ENCODE peak calls at places on chromosomes 5 and 9, in five cellular contexts. One of them, this sample, is unnamed.

GRCh38 chr9:124551472-124552339 is 44.5 kb upstream of the NR5A1 start:
- DNase-seq in activated CD8-positive, alpha-beta memory T cell treated with anti-CD3 and anti-CD28 coated beads for 1 hour: no peak
- DNase-seq in HT1080: peak
- DNase-seq in stimulated activated CD4-positive, alpha-beta T cell treated with anti-CD3 and anti-CD28 coated beads, Interleukin-12 subunit alpha, Interleukin-12 subunit beta, amount 100 ng/mL, for 4 hours: no peak
- DNase-seq in GM18507: peak
- DNase-seq in this sample: peak

GRCh38 chr5:37799865-37800421 is 39.9 kb downstream of the GDNF start:
- DNase-seq in GM18507: no peak
- DNase-seq in stimulated activated CD4-positive, alpha-beta T cell treated with anti-CD3 and anti-CD28 coated beads, Interleukin-12 subunit alpha, Interleukin-12 subunit beta, amount 100 ng/mL, for 4 hours: no peak
- DNase-seq in HT1080: no peak
- DNase-seq in activated CD8-positive, alpha-beta memory T cell treated with anti-CD3 and anti-CD28 coated beads for 1 hour: no peak
- DNase-seq in this sample: no peak

GRCh38 chr9:120603601-120604000 is 23.6 kb upstream of the CDK5RAP2 start:
- DNase-seq in HT1080: no peak
- DNase-seq in GM18507: no peak
- DNase-seq in stimulated activated CD4-positive, alpha-beta T cell treated with anti-CD3 and anti-CD28 coated beads, Interleukin-12 subunit alpha, Interleukin-12 subunit beta, amount 100 ng/mL, for 4 hours: no peak
- DNase-seq in activated CD8-positive, alpha-beta memory T cell treated with anti-CD3 and anti-CD28 coated beads for 1 hour: no peak
- DNase-seq in this sample: no peak

GRCh38 chr9:89810434-89810833 is 205.6 kb downstream of the GADD45G start:
- DNase-seq in HT1080: no peak
- DNase-seq in stimulated activated CD4-positive, alpha-beta T cell treated with anti-CD3 and anti-CD28 coated beads, Interleukin-12 subunit alpha, Interleukin-12 subunit beta, amount 100 ng/mL, for 4 hours: no peak
- DNase-seq in activated CD8-positive, alpha-beta memory T cell treated with anti-CD3 and anti-CD28 coated beads for 1 hour: no peak
- DNase-seq in GM18507: no peak
- DNase-seq in this sample: no peak

GRCh38 chr5:146630467-146630866 is 114.5 kb upstream of the GPR151 start:
- DNase-seq in HT1080: no peak
- DNase-seq in GM18507: no peak
- DNase-seq in activated CD8-positive, alpha-beta memory T cell treated with anti-CD3 and anti-CD28 coated beads for 1 hour: no peak
- DNase-seq in stimulated activated CD4-positive, alpha-beta T cell treated with anti-CD3 and anti-CD28 coated beads, Interleukin-12 subunit alpha, Interleukin-12 subunit beta, amount 100 ng/mL, for 4 hours: no peak
- DNase-seq in this sample: no peak

GRCh38 chr5:170627271-170627670 is 123.5 kb downstream of the KCNIP1 start:
- DNase-seq in activated CD8-positive, alpha-beta memory T cell treated with anti-CD3 and anti-CD28 coated beads for 1 hour: no peak
- DNase-seq in stimulated activated CD4-positive, alpha-beta T cell treated with anti-CD3 and anti-CD28 coated beads, Interleukin-12 subunit alpha, Interleukin-12 subunit beta, amount 100 ng/mL, for 4 hours: no peak
- DNase-seq in GM18507: no peak
- DNase-seq in HT1080: no peak
- DNase-seq in this sample: no peak

GRCh38 chr9:97405551-97405950 is 6.3 kb upstream of the TDRD7 start:
- DNase-seq in HT1080: no peak
- DNase-seq in GM18507: no peak
- DNase-seq in stimulated activated CD4-positive, alpha-beta T cell treated with anti-CD3 and anti-CD28 coated beads, Interleukin-12 subunit alpha, Interleukin-12 subunit beta, amount 100 ng/mL, for 4 hours: no peak
- DNase-seq in activated CD8-positive, alpha-beta memory T cell treated with anti-CD3 and anti-CD28 coated beads for 1 hour: no peak
- DNase-seq in this sample: no peak

GRCh38 chr5:35890021-35890740 is 33.5 kb downstream of the IL7R start:
- DNase-seq in HT1080: no peak
- DNase-seq in GM18507: no peak
- DNase-seq in stimulated activated CD4-positive, alpha-beta T cell treated with anti-CD3 and anti-CD28 coated beads, Interleukin-12 subunit alpha, Interleukin-12 subunit beta, amount 100 ng/mL, for 4 hours: no peak
- DNase-seq in activated CD8-positive, alpha-beta memory T cell treated with anti-CD3 and anti-CD28 coated beads for 1 hour: no peak
- DNase-seq in this sample: no peak

GRCh38 chr5:32710859-32711692 is at the start of gene NPR3:
- DNase-seq in stimulated activated CD4-positive, alpha-beta T cell treated with anti-CD3 and anti-CD28 coated beads, Interleukin-12 subunit alpha, Interleukin-12 subunit beta, amount 100 ng/mL, for 4 hours: no peak
- DNase-seq in HT1080: peak
- DNase-seq in activated CD8-positive, alpha-beta memory T cell treated with anti-CD3 and anti-CD28 coated beads for 1 hour: no peak
- DNase-seq in GM18507: no peak
- DNase-seq in this sample: no peak

GRCh38 chr9:123048748-123049147 is 15.3 kb downstream of the GPR21 start:
- DNase-seq in GM18507: no peak
- DNase-seq in HT1080: no peak
- DNase-seq in activated CD8-positive, alpha-beta memory T cell treated with anti-CD3 and anti-CD28 coated beads for 1 hour: no peak
- DNase-seq in stimulated activated CD4-positive, alpha-beta T cell treated with anti-CD3 and anti-CD28 coated beads, Interleukin-12 subunit alpha, Interleukin-12 subunit beta, amount 100 ng/mL, for 4 hours: no peak
- DNase-seq in this sample: no peak

GRCh38 chr9:9142001-9142400 is 1342.4 kb upstream of the DMAC1 start:
- DNase-seq in stimulated activated CD4-positive, alpha-beta T cell treated with anti-CD3 and anti-CD28 coated beads, Interleukin-12 subunit alpha, Interleukin-12 subunit beta, amount 100 ng/mL, for 4 hours: no peak
- DNase-seq in activated CD8-positive, alpha-beta memory T cell treated with anti-CD3 and anti-CD28 coated beads for 1 hour: no peak
- DNase-seq in GM18507: no peak
- DNase-seq in HT1080: no peak
- DNase-seq in this sample: no peak

GRCh38 chr5:151904921-151905320 is 19.7 kb downstream of the GLRA1 start:
- DNase-seq in GM18507: no peak
- DNase-seq in stimulated activated CD4-positive, alpha-beta T cell treated with anti-CD3 and anti-CD28 coated beads, Interleukin-12 subunit alpha, Interleukin-12 subunit beta, amount 100 ng/mL, for 4 hours: no peak
- DNase-seq in activated CD8-positive, alpha-beta memory T cell treated with anti-CD3 and anti-CD28 coated beads for 1 hour: no peak
- DNase-seq in HT1080: no peak
- DNase-seq in this sample: no peak

GRCh38 chr5:31944683-31945445 is 229.3 kb downstream of the GOLPH3 start:
- DNase-seq in activated CD8-positive, alpha-beta memory T cell treated with anti-CD3 and anti-CD28 coated beads for 1 hour: no peak
- DNase-seq in stimulated activated CD4-positive, alpha-beta T cell treated with anti-CD3 and anti-CD28 coated beads, Interleukin-12 subunit alpha, Interleukin-12 subunit beta, amount 100 ng/mL, for 4 hours: no peak
- DNase-seq in HT1080: no peak
- DNase-seq in GM18507: no peak
- DNase-seq in this sample: no peak

GRCh38 chr5:88214655-88215054 is 54.0 kb downstream of the TMEM161B start:
- DNase-seq in stimulated activated CD4-positive, alpha-beta T cell treated with anti-CD3 and anti-CD28 coated beads, Interleukin-12 subunit alpha, Interleukin-12 subunit beta, amount 100 ng/mL, for 4 hours: no peak
- DNase-seq in GM18507: no peak
- DNase-seq in HT1080: no peak
- DNase-seq in activated CD8-positive, alpha-beta memory T cell treated with anti-CD3 and anti-CD28 coated beads for 1 hour: no peak
- DNase-seq in this sample: no peak

GRCh38 chr5:2750758-2751464 is 566 bp downstream of the IRX2 start:
- DNase-seq in stimulated activated CD4-positive, alpha-beta T cell treated with anti-CD3 and anti-CD28 coated beads, Interleukin-12 subunit alpha, Interleukin-12 subunit beta, amount 100 ng/mL, for 4 hours: no peak
- DNase-seq in GM18507: no peak
- DNase-seq in activated CD8-positive, alpha-beta memory T cell treated with anti-CD3 and anti-CD28 coated beads for 1 hour: no peak
- DNase-seq in HT1080: no peak
- DNase-seq in this sample: no peak

GRCh38 chr5:79255786-79256557 is 20.0 kb downstream of the JMY start:
- DNase-seq in stimulated activated CD4-positive, alpha-beta T cell treated with anti-CD3 and anti-CD28 coated beads, Interleukin-12 subunit alpha, Interleukin-12 subunit beta, amount 100 ng/mL, for 4 hours: no peak
- DNase-seq in GM18507: no peak
- DNase-seq in HT1080: peak
- DNase-seq in activated CD8-positive, alpha-beta memory T cell treated with anti-CD3 and anti-CD28 coated beads for 1 hour: no peak
- DNase-seq in this sample: peak

GRCh38 chr9:36739538-36740116 is 166.9 kb downstream of the MELK start:
- DNase-seq in stimulated activated CD4-positive, alpha-beta T cell treated with anti-CD3 and anti-CD28 coated beads, Interleukin-12 subunit alpha, Interleukin-12 subunit beta, amount 100 ng/mL, for 4 hours: no peak
- DNase-seq in GM18507: no peak
- DNase-seq in activated CD8-positive, alpha-beta memory T cell treated with anti-CD3 and anti-CD28 coated beads for 1 hour: no peak
- DNase-seq in HT1080: no peak
- DNase-seq in this sample: no peak

GRCh38 chr9:92140754-92141143 is 25.5 kb upstream of the SPTLC1 start:
- DNase-seq in GM18507: no peak
- DNase-seq in HT1080: no peak
- DNase-seq in activated CD8-positive, alpha-beta memory T cell treated with anti-CD3 and anti-CD28 coated beads for 1 hour: no peak
- DNase-seq in stimulated activated CD4-positive, alpha-beta T cell treated with anti-CD3 and anti-CD28 coated beads, Interleukin-12 subunit alpha, Interleukin-12 subunit beta, amount 100 ng/mL, for 4 hours: no peak
- DNase-seq in this sample: no peak